ENCODE peak calls at places on chromosome 17, in ten cellular contexts. L, V, U, T, I, Y, Q, A, C and M are unnamed samples.

GRCh38 chr17:59493867-59494266 is 71.5 kb upstream of the DHX40 start:
- DNase-seq in L (no peak), V (no peak), U (no peak), T (no peak), I (no peak), Y (no peak), Q (no peak), A (no peak), C (no peak), M (no peak)

GRCh38 chr17:2128011-2128410 is 73.1 kb downstream of the HIC1 start:
- DNase-seq in L (no peak), V (no peak), U (no peak), T (no peak), I (no peak), Y (no peak), Q (no peak), A (no peak), C (no peak), M (no peak)

GRCh38 chr17:44203731-44204452 is 4.2 kb upstream of the ATXN7L3 start:
- DNase-seq in L (peak; percentile 37), V (peak; percentile 54), U (peak; percentile 54), T (no peak), I (peak; percentile 38), Y (peak; percentile 52), Q (no peak), A (peak; percentile 49), C (peak; percentile 62), M (no peak)

GRCh38 chr17:35679007-35679682 is 52.3 kb upstream of the RASL10B start:
- DNase-seq in L (no peak), V (no peak), U (no peak), T (peak; percentile 20), I (no peak), Y (no peak), Q (no peak), A (no peak), C (no peak), M (no peak)

GRCh38 chr17:436571-436970 is 84.0 kb upstream of the RPH3AL start:
- DNase-seq in L (no peak), V (no peak), U (no peak), T (no peak), I (no peak), Y (no peak), Q (no peak), A (no peak), C (no peak), M (no peak)

GRCh38 chr17:32264140-32264799 is 1.4 kb upstream of the RHBDL3 start:
- DNase-seq in L (no peak), V (no peak), U (no peak), T (no peak), I (no peak), Y (no peak), Q (no peak), A (no peak), C (no peak), M (no peak)

GRCh38 chr17:46274238-46274637 is 20.7 kb upstream of the LRRC37A start:
- DNase-seq in L (no peak), V (no peak), U (no peak), T (no peak), I (no peak), Y (no peak), Q (no peak), A (no peak), C (no peak), M (no peak)

GRCh38 chr17:40822132-40822812 is at the start of gene KRT10:
- DNase-seq in L (no peak), V (no peak), U (no peak), T (no peak), I (no peak), Y (no peak), Q (no peak), A (no peak), C (no peak), M (no peak)

GRCh38 chr17:30716461-30717289 is 107.8 kb downstream of the CRLF3 start:
- DNase-seq in L (no peak), V (no peak), U (no peak), T (no peak), I (no peak), Y (peak; percentile 11), Q (no peak), A (peak; percentile 26), C (no peak), M (no peak)

GRCh38 chr17:4785311-4786110 is 653 bp downstream of the VMO1 start:
- DNase-seq in L (no peak), V (no peak), U (no peak), T (no peak), I (no peak), Y (no peak), Q (no peak), A (no peak), C (no peak), M (no peak)

GRCh38 chr17:82239926-82240505 is 11.2 kb downstream of the SLC16A3 start:
- DNase-seq in L (no peak), V (no peak), U (no peak), T (no peak), I (no peak), Y (no peak), Q (no peak), A (no peak), C (no peak), M (peak; percentile 22)
- TF ChIP-seq CTCF in L (no peak), V (no peak), U (no peak), T (no peak), I (no peak), Y (no peak), Q (no peak), A (no peak), C (no peak), M (no peak)

DNA sequence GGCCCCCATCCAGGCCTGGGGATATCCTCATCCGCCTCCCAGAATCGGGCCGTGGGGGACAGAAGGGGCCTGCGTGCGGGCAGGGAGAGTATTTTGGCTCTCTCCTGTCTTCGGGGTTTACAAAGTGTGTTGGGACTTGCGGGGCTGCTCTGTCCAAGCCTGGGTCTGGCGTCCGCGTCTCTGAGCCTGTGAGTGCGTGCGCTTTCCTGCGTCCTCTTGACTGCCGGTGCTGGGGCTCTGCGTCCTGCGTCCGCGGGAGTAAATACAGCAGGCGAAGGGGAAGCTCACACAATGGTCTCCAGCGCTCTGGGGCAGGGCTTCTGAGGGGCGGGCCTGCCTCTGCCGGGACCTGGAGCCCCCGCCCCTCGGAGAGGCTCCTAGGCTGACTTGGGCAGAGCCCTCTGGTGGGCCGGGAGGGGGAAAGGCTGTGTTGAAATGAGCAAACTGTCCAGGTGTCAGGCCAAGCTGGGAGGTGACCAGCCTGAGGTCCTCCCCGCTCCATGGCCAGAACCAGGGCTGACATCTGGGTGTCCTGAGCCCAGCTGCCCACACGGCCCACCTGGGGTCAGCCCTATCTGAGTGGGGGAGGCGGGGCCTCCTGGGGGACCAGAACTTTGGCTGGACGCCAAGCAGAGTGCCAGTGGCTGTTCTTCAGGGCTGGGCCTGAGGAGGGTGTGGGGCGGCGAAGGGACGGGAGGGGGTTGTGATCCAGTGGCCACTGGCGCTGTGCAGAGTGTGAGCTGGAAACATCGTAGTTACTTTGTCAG is 233.6 kb downstream of the SEC14L1 start:
- DNase-seq in L (no peak), V (no peak), U (peak; percentile 83), T (peak; percentile 77), I (peak; percentile 78), Y (peak; percentile 75), Q (no peak), A (peak; percentile 85), C (peak; percentile 73), M (peak; percentile 48)
- TF ChIP-seq CTCF in L (no peak), V (no peak), U (no peak), T (no peak), I (no peak), Y (peak; percentile 4), Q (no peak), A (peak; percentile 48), C (peak; percentile 52), M (no peak)

GRCh38 chr17:72531729-72532128 is 410.9 kb downstream of the SOX9 start:
- DNase-seq in L (no peak), V (no peak), U (no peak), T (no peak), I (no peak), Y (no peak), Q (no peak), A (no peak), C (no peak), M (no peak)

GRCh38 chr17:72527819-72528218 is 407.0 kb downstream of the SOX9 start:
- DNase-seq in L (no peak), V (no peak), U (no peak), T (no peak), I (no peak), Y (no peak), Q (no peak), A (no peak), C (no peak), M (no peak)

GRCh38 chr17:72528683-72529082 is 407.9 kb downstream of the SOX9 start:
- DNase-seq in L (no peak), V (no peak), U (no peak), T (no peak), I (no peak), Y (no peak), Q (no peak), A (no peak), C (no peak), M (no peak)

GRCh38 chr17:72530409-72530808 is 409.6 kb downstream of the SOX9 start:
- DNase-seq in L (no peak), V (no peak), U (no peak), T (no peak), I (no peak), Y (no peak), Q (no peak), A (no peak), C (no peak), M (no peak)

DNA sequence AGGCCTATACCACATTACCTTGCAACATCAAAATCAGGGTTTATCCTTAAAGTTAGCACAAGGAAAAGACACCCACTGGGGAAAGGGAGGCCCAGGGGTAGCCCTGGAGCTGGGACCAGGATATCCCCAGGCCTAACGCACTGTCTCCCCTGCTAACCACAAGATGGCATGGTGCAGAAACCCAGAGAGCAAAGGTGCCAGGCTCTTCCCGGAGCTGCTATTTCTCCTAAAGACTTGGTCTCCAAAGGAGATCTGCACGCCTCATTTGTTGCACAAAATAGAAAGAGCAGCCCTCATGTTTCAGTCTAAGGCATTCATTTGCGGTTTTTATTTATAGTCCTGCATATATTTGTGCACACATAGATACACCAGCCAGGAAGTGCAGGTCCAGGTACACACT is 408.6 kb downstream of the SOX9 start:
- DNase-seq in L (no peak), V (no peak), U (no peak), T (peak; percentile 30), I (no peak), Y (no peak), Q (no peak), A (no peak), C (no peak), M (no peak)
- TF ChIP-seq CTCF in L (no peak), V (no peak), U (no peak), T (no peak), I (no peak), Y (no peak), Q (no peak), A (no peak), C (no peak), M (no peak)

DNA sequence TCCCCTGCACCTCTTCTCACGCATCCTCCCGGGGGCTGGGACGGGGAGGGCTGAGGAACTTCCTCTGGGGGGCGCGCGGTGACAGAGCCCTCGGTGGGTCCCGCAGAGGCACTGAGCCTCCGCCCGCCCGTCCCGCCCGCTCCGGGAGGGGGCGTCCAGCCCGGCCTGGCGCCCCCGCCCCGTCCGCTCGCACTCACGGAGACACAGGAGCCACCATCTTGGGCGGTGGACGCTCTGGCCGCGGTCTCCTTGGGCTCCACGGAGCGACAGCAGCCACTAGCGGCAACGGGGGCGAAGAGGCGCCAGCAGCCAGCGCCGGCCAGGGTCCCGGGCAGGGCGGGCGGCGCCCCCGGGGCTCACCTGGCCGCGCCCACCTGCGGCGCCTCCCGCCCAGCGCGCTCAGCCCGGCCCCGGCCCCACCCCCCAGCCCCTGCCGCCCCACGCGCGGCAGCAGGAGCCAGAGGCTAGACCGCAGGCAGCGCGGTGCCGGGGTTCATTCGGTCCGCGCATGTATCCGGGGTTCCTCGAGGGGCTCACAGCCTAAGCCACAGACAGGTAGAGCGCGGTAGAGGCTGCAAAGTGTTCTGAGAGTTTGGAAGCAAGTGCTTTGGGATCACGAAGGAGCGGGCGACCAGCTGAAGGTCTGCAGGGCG is at the start of gene C17orf113:
- DNase-seq in L (no peak), V (peak; percentile 90), U (peak; percentile 58), T (no peak), I (peak; percentile 61), Y (peak; percentile 85), Q (peak; percentile 15), A (peak; percentile 21), C (peak; percentile 53), M (peak; percentile 42)
- TF ChIP-seq CTCF in L (peak; percentile 41), V (peak; percentile 44), U (no peak), T (no peak), I (peak; percentile 7), Y (peak; percentile 58), Q (no peak), A (no peak), C (peak; percentile 51), M (peak; percentile 38)